ENCODE peak calls at places on chromosomes 2 and 18, in ten cellular contexts. L, C, H, V, F, X, G, E, U and N are unnamed samples.

GRCh38 chr2:47572136-47572535 is 169.2 kb downstream of the MSH2 start:
- DNase-seq in L (no peak), C (no peak), H (no peak), V (no peak), F (no peak), X (no peak), G (no peak), E (no peak), U (no peak), N (no peak)

GRCh38 chr2:205685314-205686230 is 3.3 kb downstream of the NRP2 start:
- DNase-seq in L (peak), C (no peak), H (no peak), V (no peak), F (no peak), X (peak), G (peak), E (no peak), U (no peak), N (no peak)

GRCh38 chr18:44238911-44239310 is 441.8 kb upstream of the SETBP1 start:
- DNase-seq in L (no peak), C (no peak), H (no peak), V (no peak), F (no peak), X (no peak), G (no peak), E (no peak), U (no peak), N (no peak)

GRCh38 chr18:49628993-49629795 is 67.3 kb downstream of the LIPG start:
- DNase-seq in L (no peak), C (peak), H (no peak), V (no peak), F (no peak), X (no peak), G (no peak), E (no peak), U (no peak), N (no peak)

GRCh38 chr2:65687614-65688013 is 255.2 kb upstream of the SPRED2 start:
- DNase-seq in L (no peak), C (no peak), H (no peak), V (no peak), F (no peak), X (no peak), G (no peak), E (no peak), U (no peak), N (no peak)

GRCh38 chr2:67733517-67733916 is 329.3 kb downstream of the C1D start:
- DNase-seq in L (peak), C (no peak), H (no peak), V (peak), F (no peak), X (peak), G (peak), E (peak), U (peak), N (no peak)

GRCh38 chr2:215931256-215931903 is 82.0 kb downstream of the MREG start:
- DNase-seq in L (peak), C (peak), H (peak), V (peak), F (peak), X (peak), G (peak), E (no peak), U (peak), N (peak)

GRCh38 chr18:58091099-58091611 is 47.1 kb downstream of the NEDD4L start:
- DNase-seq in L (peak), C (peak), H (no peak), V (no peak), F (no peak), X (peak), G (no peak), E (peak), U (no peak), N (no peak)

GRCh38 chr18:45657357-45658335 is 42.4 kb downstream of the SLC14A2 start:
- DNase-seq in L (peak), C (no peak), H (peak), V (no peak), F (no peak), X (peak), G (no peak), E (no peak), U (no peak), N (no peak)

GRCh38 chr2:235206980-235207579 is 255.3 kb downstream of the SH3BP4 start:
- DNase-seq in L (no peak), C (no peak), H (no peak), V (peak), F (no peak), X (no peak), G (no peak), E (no peak), U (no peak), N (no peak)

GRCh38 chr2:182015334-182016109 is 29.9 kb downstream of the PPP1R1C start:
- DNase-seq in L (peak), C (no peak), H (no peak), V (no peak), F (no peak), X (peak), G (no peak), E (no peak), U (no peak), N (no peak)

GRCh38 chr2:237935740-237936452 is 30.9 kb upstream of the UBE2F start:
- DNase-seq in L (peak), C (no peak), H (no peak), V (no peak), F (no peak), X (peak), G (no peak), E (no peak), U (no peak), N (no peak)

GRCh38 chr18:48027401-48027931 is 97.0 kb upstream of the SMAD2 start:
- DNase-seq in L (no peak), C (no peak), H (no peak), V (no peak), F (no peak), X (no peak), G (no peak), E (no peak), U (no peak), N (no peak)

GRCh38 chr2:219737270-219737691 is 109.9 kb downstream of the SLC4A3 start:
- DNase-seq in L (peak), C (no peak), H (no peak), V (no peak), F (no peak), X (peak), G (peak), E (no peak), U (no peak), N (no peak)

GRCh38 chr2:159557437-159558034 is 58.8 kb downstream of the BAZ2B start:
- DNase-seq in L (peak), C (no peak), H (no peak), V (no peak), F (no peak), X (peak), G (no peak), E (no peak), U (no peak), N (no peak)

GRCh38 chr2:218229851-218230250 is 12.9 kb downstream of the ARPC2 start:
- DNase-seq in L (peak), C (no peak), H (no peak), V (no peak), F (no peak), X (peak), G (no peak), E (no peak), U (no peak), N (no peak)

GRCh38 chr2:134819334-134819733 is 19.1 kb upstream of the ACMSD start:
- DNase-seq in L (peak), C (no peak), H (no peak), V (no peak), F (peak), X (peak), G (no peak), E (no peak), U (no peak), N (no peak)

GRCh38 chr2:63999049-63999448 is 20.2 kb downstream of the VPS54 start:
- DNase-seq in L (peak), C (no peak), H (no peak), V (no peak), F (no peak), X (no peak), G (no peak), E (no peak), U (no peak), N (no peak)

GRCh38 chr18:30486856-30487255 is 555.7 kb downstream of the DSC3 start:
- DNase-seq in L (peak), C (no peak), H (no peak), V (no peak), F (no peak), X (peak), G (no peak), E (no peak), U (no peak), N (no peak)

GRCh38 chr2:132593171-132593570 is 76.8 kb downstream of the LYPD1 start:
- DNase-seq in L (peak), C (no peak), H (no peak), V (no peak), F (no peak), X (peak), G (no peak), E (no peak), U (no peak), N (no peak)

GRCh38 chr2:69804416-69804815 is 25.0 kb upstream of the GMCL1 start:
- DNase-seq in L (no peak), C (no peak), H (no peak), V (no peak), F (no peak), X (no peak), G (no peak), E (no peak), U (no peak), N (no peak)

GRCh38 chr18:61333271-61333745 is at the start of gene CDH20:
- DNase-seq in L (no peak), C (no peak), H (no peak), V (no peak), F (no peak), X (no peak), G (peak), E (no peak), U (no peak), N (no peak)

GRCh38 chr2:105117565-105117964 is 79.7 kb downstream of the MRPS9 start:
- DNase-seq in L (no peak), C (no peak), H (no peak), V (no peak), F (no peak), X (no peak), G (no peak), E (no peak), U (no peak), N (no peak)